ENCODE peak calls at places on chromosome X, in six cellular contexts. One of them, this sample, is unnamed.

GRCh38 chrX:18377802-18378201 is 23.3 kb upstream of the SCML2 start:
- DNase-seq in heart left ventricle: no peak
- DNase-seq in vagina: no peak
- DNase-seq in aorta: no peak
- DNase-seq in fibroblast of lung: no peak
- DNase-seq in ovary: no peak
- DNase-seq in this sample: peak; percentile 39

GRCh38 chrX:318068-318738 is 393 bp downstream of the GTPBP6 start:
- DNase-seq in heart left ventricle: peak; percentile 97
- DNase-seq in vagina: peak; percentile 99
- DNase-seq in aorta: peak; percentile 98
- DNase-seq in fibroblast of lung: peak; percentile 97
- DNase-seq in ovary: peak; percentile 98
- DNase-seq in this sample: peak; percentile 99

GRCh38 chrX:274904-275475 is 6.2 kb upstream of the PLCXD1 start:
- DNase-seq in heart left ventricle: peak; percentile 79
- DNase-seq in vagina: no peak
- DNase-seq in aorta: no peak
- DNase-seq in fibroblast of lung: no peak
- DNase-seq in ovary: no peak
- DNase-seq in this sample: no peak

GRCh38 chrX:130139474-130140201 is 26.0 kb downstream of the AIFM1 start:
- DNase-seq in heart left ventricle: no peak
- DNase-seq in vagina: no peak
- DNase-seq in aorta: no peak
- DNase-seq in fibroblast of lung: peak; percentile 10
- DNase-seq in ovary: no peak
- DNase-seq in this sample: no peak

GRCh38 chrX:24563291-24564010 is 83.7 kb downstream of the PCYT1B start:
- DNase-seq in heart left ventricle: no peak
- DNase-seq in vagina: no peak
- DNase-seq in aorta: no peak
- DNase-seq in fibroblast of lung: no peak
- DNase-seq in ovary: no peak
- DNase-seq in this sample: no peak

GRCh38 chrX:51641421-51642021 is 22.8 kb upstream of the CENPVL3 start:
- DNase-seq in heart left ventricle: no peak
- DNase-seq in vagina: no peak
- DNase-seq in aorta: no peak
- DNase-seq in fibroblast of lung: peak; percentile 37
- DNase-seq in ovary: no peak
- DNase-seq in this sample: peak; percentile 47

GRCh38 chrX:13059676-13060499 is 15.5 kb upstream of the FAM9C start:
- DNase-seq in heart left ventricle: no peak
- DNase-seq in vagina: no peak
- DNase-seq in aorta: no peak
- DNase-seq in fibroblast of lung: peak; percentile 71
- DNase-seq in ovary: no peak
- DNase-seq in this sample: no peak

GRCh38 chrX:155695419-155695818 is 82.7 kb upstream of the TMLHE start:
- DNase-seq in heart left ventricle: no peak
- DNase-seq in vagina: no peak
- DNase-seq in aorta: no peak
- DNase-seq in fibroblast of lung: no peak
- DNase-seq in ovary: no peak
- DNase-seq in this sample: no peak

GRCh38 chrX:6021316-6022091 is 207.2 kb downstream of the NLGN4X start:
- DNase-seq in heart left ventricle: no peak
- DNase-seq in vagina: no peak
- DNase-seq in aorta: no peak
- DNase-seq in fibroblast of lung: peak; percentile 27
- DNase-seq in ovary: no peak
- DNase-seq in this sample: peak; percentile 54

GRCh38 chrX:10103023-10103422 is 53.8 kb upstream of the CLCN4 start:
- DNase-seq in heart left ventricle: no peak
- DNase-seq in vagina: no peak
- DNase-seq in aorta: no peak
- DNase-seq in fibroblast of lung: peak; percentile 75
- DNase-seq in ovary: no peak
- DNase-seq in this sample: no peak

GRCh38 chrX:30592846-30593245 is 15.3 kb upstream of the TASL start:
- DNase-seq in heart left ventricle: no peak
- DNase-seq in vagina: no peak
- DNase-seq in aorta: no peak
- DNase-seq in fibroblast of lung: no peak
- DNase-seq in ovary: no peak
- DNase-seq in this sample: no peak
- H3K4me1 ChIP-seq in heart left ventricle: no peaks in the 10 kb centered on the region
- H3K4me1 ChIP-seq in vagina: no peaks in the 10 kb centered on the region
- H3K4me1 ChIP-seq in aorta: no peaks in the 10 kb centered on the region
- H3K4me1 ChIP-seq in fibroblast of lung: no peaks in the 10 kb centered on the region
- H3K4me1 ChIP-seq in ovary: no peaks in the 10 kb centered on the region
- H3K4me1 ChIP-seq in this sample: no peaks in the 10 kb centered on the region

DNA sequence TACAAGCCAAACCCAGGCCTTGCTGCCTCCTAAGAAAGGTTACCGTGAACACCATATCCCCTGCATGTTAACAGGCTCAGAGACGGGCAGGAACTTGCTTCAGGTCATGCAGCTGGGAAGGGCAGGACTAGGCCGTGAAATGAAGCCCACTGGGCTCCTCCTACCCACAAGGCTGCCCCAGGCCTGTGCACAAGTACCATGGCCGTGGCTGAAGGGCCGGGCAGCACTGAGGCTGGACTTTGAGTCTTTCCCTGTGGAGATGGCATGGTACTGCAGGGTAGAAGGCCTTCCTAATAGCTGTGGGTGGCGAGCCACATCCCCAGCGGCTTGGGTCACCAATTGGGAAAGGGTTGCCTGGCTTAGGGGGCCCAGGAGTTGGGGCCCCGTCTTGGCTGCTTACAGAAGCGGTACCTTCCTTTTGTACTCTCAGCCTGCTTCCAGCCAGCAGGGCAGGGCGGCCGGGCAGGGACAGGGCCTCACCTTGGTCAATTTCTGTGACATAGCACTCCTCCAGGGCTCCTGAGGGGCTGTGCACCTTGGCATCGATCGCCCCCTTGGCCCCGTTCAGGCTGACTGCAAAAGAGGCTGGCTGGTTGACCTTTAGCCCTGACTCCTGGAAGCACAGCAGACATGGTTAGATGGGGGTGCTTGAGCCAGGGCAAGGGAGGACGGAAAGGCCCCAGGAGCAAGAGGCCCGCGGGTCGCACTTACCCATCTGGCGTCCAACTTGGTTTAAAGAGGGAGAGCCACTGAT is 23.8 kb downstream of the FLNA start:
- DNase-seq in heart left ventricle: no peak
- DNase-seq in vagina: no peak
- DNase-seq in aorta: no peak
- DNase-seq in fibroblast of lung: no peak
- DNase-seq in ovary: no peak
- DNase-seq in this sample: no peak
- H3K36me3 ChIP-seq in heart left ventricle: peaks cover 73% of the 10 kb centered on the region
- H3K36me3 ChIP-seq in vagina: peaks cover 56% of the 10 kb centered on the region
- H3K36me3 ChIP-seq in aorta: no peaks in the 10 kb centered on the region
- H3K36me3 ChIP-seq in fibroblast of lung: peaks cover 58% of the 10 kb centered on the region
- H3K36me3 ChIP-seq in ovary: no peaks in the 10 kb centered on the region
- H3K36me3 ChIP-seq in this sample: no peaks in the 10 kb centered on the region

GRCh38 chrX:48470833-48471118 is 716 bp upstream of the SLC38A5 start:
- DNase-seq in heart left ventricle: no peak
- DNase-seq in vagina: no peak
- DNase-seq in aorta: no peak
- DNase-seq in fibroblast of lung: no peak
- DNase-seq in ovary: no peak
- DNase-seq in this sample: no peak

GRCh38 chrX:48468693-48469691 is 1.1 kb downstream of the SLC38A5 start:
- DNase-seq in heart left ventricle: no peak
- DNase-seq in vagina: peak; percentile 80
- DNase-seq in aorta: no peak
- DNase-seq in fibroblast of lung: no peak
- DNase-seq in ovary: no peak
- DNase-seq in this sample: no peak

GRCh38 chrX:48472225-48472624 is 2.2 kb upstream of the SLC38A5 start:
- DNase-seq in heart left ventricle: no peak
- DNase-seq in vagina: no peak
- DNase-seq in aorta: no peak
- DNase-seq in fibroblast of lung: no peak
- DNase-seq in ovary: no peak
- DNase-seq in this sample: no peak

GRCh38 chrX:48471504-48471903 is 1.4 kb upstream of the SLC38A5 start:
- DNase-seq in heart left ventricle: no peak
- DNase-seq in vagina: no peak
- DNase-seq in aorta: no peak
- DNase-seq in fibroblast of lung: no peak
- DNase-seq in ovary: no peak
- DNase-seq in this sample: no peak

GRCh38 chrX:48470110-48470832 is at the start of gene SLC38A5:
- DNase-seq in heart left ventricle: no peak
- DNase-seq in vagina: peak; percentile 77
- DNase-seq in aorta: no peak
- DNase-seq in fibroblast of lung: no peak
- DNase-seq in ovary: no peak
- DNase-seq in this sample: no peak
- H3K4me3 ChIP-seq in heart left ventricle: no peak within 1 kb of the TSS
- H3K4me3 ChIP-seq in vagina: peak within 1 kb of the TSS; percentile 34
- H3K4me3 ChIP-seq in aorta: no peak within 1 kb of the TSS
- H3K4me3 ChIP-seq in fibroblast of lung: peak within 1 kb of the TSS; percentile 67
- H3K4me3 ChIP-seq in ovary: peak within 1 kb of the TSS; percentile 12
- H3K4me3 ChIP-seq in this sample: no peak within 1 kb of the TSS

GRCh38 chrX:44915361-44915868 is 42.4 kb downstream of the KDM6A start:
- DNase-seq in heart left ventricle: no peak
- DNase-seq in vagina: no peak
- DNase-seq in aorta: no peak
- DNase-seq in fibroblast of lung: peak; percentile 69
- DNase-seq in ovary: no peak
- DNase-seq in this sample: no peak

GRCh38 chrX:44914532-44915198 is 41.7 kb downstream of the KDM6A start:
- DNase-seq in heart left ventricle: no peak
- DNase-seq in vagina: no peak
- DNase-seq in aorta: no peak
- DNase-seq in fibroblast of lung: peak; percentile 71
- DNase-seq in ovary: no peak
- DNase-seq in this sample: no peak

GRCh38 chrX:44918722-44919121 is 45.7 kb downstream of the KDM6A start:
- DNase-seq in heart left ventricle: no peak
- DNase-seq in vagina: no peak
- DNase-seq in aorta: no peak
- DNase-seq in fibroblast of lung: no peak
- DNase-seq in ovary: no peak
- DNase-seq in this sample: no peak

GRCh38 chrX:44908838-44909237 is 35.9 kb downstream of the KDM6A start:
- DNase-seq in heart left ventricle: no peak
- DNase-seq in vagina: no peak
- DNase-seq in aorta: no peak
- DNase-seq in fibroblast of lung: no peak
- DNase-seq in ovary: no peak
- DNase-seq in this sample: no peak

GRCh38 chrX:44913656-44914531 is 40.9 kb downstream of the KDM6A start:
- DNase-seq in heart left ventricle: no peak
- DNase-seq in vagina: no peak
- DNase-seq in aorta: no peak
- DNase-seq in fibroblast of lung: no peak
- DNase-seq in ovary: no peak
- DNase-seq in this sample: no peak
- H3K4me1 ChIP-seq in heart left ventricle: peaks cover 2% of the 10 kb centered on the region
- H3K4me1 ChIP-seq in vagina: peaks cover 55% of the 10 kb centered on the region
- H3K4me1 ChIP-seq in aorta: no peaks in the 10 kb centered on the region
- H3K4me1 ChIP-seq in fibroblast of lung: peaks cover 4% of the 10 kb centered on the region
- H3K4me1 ChIP-seq in ovary: peaks cover 6% of the 10 kb centered on the region
- H3K4me1 ChIP-seq in this sample: no peaks in the 10 kb centered on the region